ENCODE peak calls at places on chromosome 15, in six cellular contexts. One of them, this sample, is unnamed.

GRCh38 chr15:84666373-84666772 is 8.4 kb upstream of the NMB start:
- DNase-seq in pancreas: no peak
- DNase-seq in Peyer's patch: no peak
- DNase-seq in OCI-LY7: no peak
- DNase-seq in fibroblast of mammary gland: peak
- DNase-seq in hepatocyte: no peak
- DNase-seq in this sample: no peak

GRCh38 chr15:36691596-36691995 is 112.2 kb downstream of the CDIN1 start:
- DNase-seq in pancreas: no peak
- DNase-seq in Peyer's patch: no peak
- DNase-seq in OCI-LY7: no peak
- DNase-seq in fibroblast of mammary gland: no peak
- DNase-seq in hepatocyte: no peak
- DNase-seq in this sample: no peak

GRCh38 chr15:56320861-56321260 is 44.4 kb upstream of the TEX9 start:
- DNase-seq in pancreas: no peak
- DNase-seq in Peyer's patch: no peak
- DNase-seq in OCI-LY7: no peak
- DNase-seq in fibroblast of mammary gland: no peak
- DNase-seq in hepatocyte: no peak
- DNase-seq in this sample: no peak

GRCh38 chr15:95499397-95499796 is 831.1 kb upstream of the NR2F2 start:
- DNase-seq in pancreas: no peak
- DNase-seq in Peyer's patch: no peak
- DNase-seq in OCI-LY7: no peak
- DNase-seq in fibroblast of mammary gland: no peak
- DNase-seq in hepatocyte: no peak
- DNase-seq in this sample: no peak

GRCh38 chr15:98375513-98376360 is 272.6 kb upstream of the IGF1R start:
- DNase-seq in pancreas: no peak
- DNase-seq in Peyer's patch: no peak
- DNase-seq in OCI-LY7: no peak
- DNase-seq in fibroblast of mammary gland: no peak
- DNase-seq in hepatocyte: no peak
- DNase-seq in this sample: no peak

GRCh38 chr15:53414167-53414566 is 345.3 kb downstream of the WDR72 start:
- DNase-seq in pancreas: peak
- DNase-seq in Peyer's patch: no peak
- DNase-seq in OCI-LY7: no peak
- DNase-seq in fibroblast of mammary gland: no peak
- DNase-seq in hepatocyte: peak
- DNase-seq in this sample: no peak

GRCh38 chr15:33506781-33507180 is 196.0 kb downstream of the RYR3 start:
- DNase-seq in pancreas: no peak
- DNase-seq in Peyer's patch: no peak
- DNase-seq in OCI-LY7: no peak
- DNase-seq in fibroblast of mammary gland: peak
- DNase-seq in hepatocyte: no peak
- DNase-seq in this sample: no peak

GRCh38 chr15:34043391-34043790 is 4.4 kb upstream of the AVEN start:
- DNase-seq in pancreas: no peak
- DNase-seq in Peyer's patch: no peak
- DNase-seq in OCI-LY7: no peak
- DNase-seq in fibroblast of mammary gland: no peak
- DNase-seq in hepatocyte: no peak
- DNase-seq in this sample: no peak

GRCh38 chr15:57541805-57542504 is 49.7 kb upstream of the MYZAP start:
- DNase-seq in pancreas: no peak
- DNase-seq in Peyer's patch: peak
- DNase-seq in OCI-LY7: peak
- DNase-seq in fibroblast of mammary gland: peak
- DNase-seq in hepatocyte: peak
- DNase-seq in this sample: peak

GRCh38 chr15:87387681-87388240 is 868.8 kb downstream of the NTRK3 start:
- DNase-seq in pancreas: no peak
- DNase-seq in Peyer's patch: no peak
- DNase-seq in OCI-LY7: no peak
- DNase-seq in fibroblast of mammary gland: no peak
- DNase-seq in hepatocyte: no peak
- DNase-seq in this sample: peak

GRCh38 chr15:39444729-39445470 is 136.0 kb upstream of the THBS1 start:
- DNase-seq in pancreas: no peak
- DNase-seq in Peyer's patch: no peak
- DNase-seq in OCI-LY7: no peak
- DNase-seq in fibroblast of mammary gland: no peak
- DNase-seq in hepatocyte: no peak
- DNase-seq in this sample: no peak

GRCh38 chr15:78061963-78062427 is 15.5 kb downstream of the TBC1D2B start:
- DNase-seq in pancreas: no peak
- DNase-seq in Peyer's patch: no peak
- DNase-seq in OCI-LY7: peak
- DNase-seq in fibroblast of mammary gland: peak
- DNase-seq in hepatocyte: peak
- DNase-seq in this sample: peak

GRCh38 chr15:75356539-75356938 is 9.7 kb downstream of the NEIL1 start:
- DNase-seq in pancreas: no peak
- DNase-seq in Peyer's patch: no peak
- DNase-seq in OCI-LY7: no peak
- DNase-seq in fibroblast of mammary gland: no peak
- DNase-seq in hepatocyte: no peak
- DNase-seq in this sample: no peak

GRCh38 chr15:73972984-73973682 is 19.0 kb downstream of the STOML1 start:
- DNase-seq in pancreas: peak
- DNase-seq in Peyer's patch: peak
- DNase-seq in OCI-LY7: peak
- DNase-seq in fibroblast of mammary gland: peak
- DNase-seq in hepatocyte: peak
- DNase-seq in this sample: peak
- H3K4me3 ChIP-seq in pancreas: peak
- H3K4me3 ChIP-seq in Peyer's patch: no peak
- H3K4me3 ChIP-seq in OCI-LY7: no peak
- H3K4me3 ChIP-seq in fibroblast of mammary gland: peak
- H3K4me3 ChIP-seq in hepatocyte: no peak
- H3K4me3 ChIP-seq in this sample: no peak

GRCh38 chr15:70260096-70260495 is 162.4 kb upstream of the TLE3 start:
- DNase-seq in pancreas: peak
- DNase-seq in Peyer's patch: no peak
- DNase-seq in OCI-LY7: peak
- DNase-seq in fibroblast of mammary gland: no peak
- DNase-seq in hepatocyte: no peak
- DNase-seq in this sample: no peak
- TF ChIP-seq CTCF in pancreas: no peak
- TF ChIP-seq CTCF in Peyer's patch: no peak
- TF ChIP-seq CTCF in OCI-LY7: peak
- TF ChIP-seq CTCF in fibroblast of mammary gland: no peak
- TF ChIP-seq CTCF in hepatocyte: no peak
- TF ChIP-seq CTCF in this sample: no peak

DNA sequence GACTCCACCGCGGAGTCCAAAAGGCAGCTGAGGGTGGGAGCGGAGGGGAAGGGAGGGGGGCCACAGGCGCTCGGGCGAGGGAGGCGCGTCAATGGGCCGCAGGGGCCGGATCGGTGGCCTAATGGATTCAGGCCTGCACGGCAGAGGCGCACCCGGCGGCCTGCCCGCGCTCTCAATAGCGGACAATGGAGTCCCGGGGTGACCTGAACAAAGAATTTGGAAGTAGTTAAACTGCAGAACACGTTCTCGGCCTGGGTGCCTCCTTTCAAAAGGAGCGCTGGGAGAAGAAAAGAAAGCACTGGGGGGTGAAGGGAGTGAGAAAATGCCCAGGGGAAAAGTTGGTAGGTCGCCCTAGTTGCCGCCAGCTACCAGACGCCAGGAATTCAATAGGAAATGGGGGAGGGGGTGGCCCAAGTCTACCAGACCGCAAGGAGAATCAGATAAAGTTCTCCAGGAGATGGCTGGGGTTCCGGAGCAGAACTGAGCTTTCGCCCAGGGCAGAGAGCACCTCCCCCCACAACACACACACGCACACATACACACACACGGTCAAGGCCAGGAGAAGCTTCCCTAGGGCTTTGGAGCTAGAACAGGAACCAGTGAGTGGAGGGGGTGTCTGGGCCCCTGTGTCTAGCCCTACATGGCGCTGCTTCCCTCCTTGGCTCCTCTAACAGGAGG is 25.8 kb upstream of the POLG start:
- DNase-seq in pancreas: no peak
- DNase-seq in Peyer's patch: no peak
- DNase-seq in OCI-LY7: no peak
- DNase-seq in fibroblast of mammary gland: no peak
- DNase-seq in hepatocyte: no peak
- DNase-seq in this sample: no peak
- H3K4me3 ChIP-seq in pancreas: no peak
- H3K4me3 ChIP-seq in Peyer's patch: no peak
- H3K4me3 ChIP-seq in OCI-LY7: no peak
- H3K4me3 ChIP-seq in fibroblast of mammary gland: no peak
- H3K4me3 ChIP-seq in hepatocyte: no peak
- H3K4me3 ChIP-seq in this sample: no peak

GRCh38 chr15:90294159-90294558 is 28.7 kb downstream of the NGRN start:
- DNase-seq in pancreas: peak
- DNase-seq in Peyer's patch: no peak
- DNase-seq in OCI-LY7: no peak
- DNase-seq in fibroblast of mammary gland: no peak
- DNase-seq in hepatocyte: no peak
- DNase-seq in this sample: no peak

GRCh38 chr15:90291679-90292356 is 26.3 kb downstream of the NGRN start:
- DNase-seq in pancreas: no peak
- DNase-seq in Peyer's patch: no peak
- DNase-seq in OCI-LY7: peak
- DNase-seq in fibroblast of mammary gland: peak
- DNase-seq in hepatocyte: no peak
- DNase-seq in this sample: no peak

GRCh38 chr15:90295270-90295648 is 29.8 kb downstream of the NGRN start:
- DNase-seq in pancreas: peak
- DNase-seq in Peyer's patch: no peak
- DNase-seq in OCI-LY7: no peak
- DNase-seq in fibroblast of mammary gland: no peak
- DNase-seq in hepatocyte: no peak
- DNase-seq in this sample: no peak

GRCh38 chr15:90296996-90297395 is 31.5 kb downstream of the NGRN start:
- DNase-seq in pancreas: no peak
- DNase-seq in Peyer's patch: no peak
- DNase-seq in OCI-LY7: no peak
- DNase-seq in fibroblast of mammary gland: no peak
- DNase-seq in hepatocyte: no peak
- DNase-seq in this sample: no peak

DNA sequence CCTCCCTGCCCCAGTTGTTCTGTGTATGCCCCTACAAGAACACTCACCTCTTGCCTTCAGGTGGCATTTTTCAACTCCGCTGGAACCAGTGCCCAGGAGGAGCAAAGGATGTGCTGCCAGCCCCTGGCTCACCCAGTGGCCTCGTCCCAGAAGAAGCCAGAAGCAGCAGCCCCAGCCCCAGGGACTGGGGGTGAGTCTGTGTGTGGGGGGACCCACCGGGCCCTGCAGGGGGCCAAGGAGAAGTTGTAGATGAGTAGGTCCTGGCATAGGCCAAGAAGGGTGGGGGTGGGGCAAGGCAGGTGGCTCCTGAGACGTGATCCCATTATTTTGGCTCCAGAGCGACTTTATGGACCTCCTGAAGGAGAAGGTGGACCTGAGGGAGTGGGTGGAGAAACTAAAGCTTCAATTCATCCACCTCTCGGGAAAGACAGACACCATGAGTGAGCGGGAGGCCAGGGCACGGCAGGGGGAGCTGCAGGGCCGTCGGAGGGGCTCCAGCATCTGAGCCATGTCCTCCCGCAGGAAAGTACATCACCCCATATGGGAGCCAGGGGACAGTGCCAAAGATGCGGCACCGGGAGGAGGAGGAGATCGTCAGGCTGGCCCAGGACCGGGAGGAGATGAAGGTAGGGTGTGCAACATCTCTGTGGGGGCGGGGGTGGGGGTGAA is 29.3 kb downstream of the NGRN start:
- DNase-seq in pancreas: peak
- DNase-seq in Peyer's patch: no peak
- DNase-seq in OCI-LY7: no peak
- DNase-seq in fibroblast of mammary gland: no peak
- DNase-seq in hepatocyte: no peak
- DNase-seq in this sample: no peak
- TF ChIP-seq CTCF in pancreas: no peak
- TF ChIP-seq CTCF in Peyer's patch: no peak
- TF ChIP-seq CTCF in OCI-LY7: no peak
- TF ChIP-seq CTCF in fibroblast of mammary gland: no peak
- TF ChIP-seq CTCF in hepatocyte: no peak
- TF ChIP-seq CTCF in this sample: no peak

GRCh38 chr15:70142072-70142321 is 44.3 kb upstream of the TLE3 start:
- DNase-seq in pancreas: no peak
- DNase-seq in Peyer's patch: no peak
- DNase-seq in OCI-LY7: no peak
- DNase-seq in fibroblast of mammary gland: peak
- DNase-seq in hepatocyte: no peak
- DNase-seq in this sample: no peak
- H3K4me3 ChIP-seq in pancreas: no peak
- H3K4me3 ChIP-seq in Peyer's patch: no peak
- H3K4me3 ChIP-seq in OCI-LY7: no peak
- H3K4me3 ChIP-seq in fibroblast of mammary gland: no peak
- H3K4me3 ChIP-seq in hepatocyte: no peak
- H3K4me3 ChIP-seq in this sample: no peak

DNA sequence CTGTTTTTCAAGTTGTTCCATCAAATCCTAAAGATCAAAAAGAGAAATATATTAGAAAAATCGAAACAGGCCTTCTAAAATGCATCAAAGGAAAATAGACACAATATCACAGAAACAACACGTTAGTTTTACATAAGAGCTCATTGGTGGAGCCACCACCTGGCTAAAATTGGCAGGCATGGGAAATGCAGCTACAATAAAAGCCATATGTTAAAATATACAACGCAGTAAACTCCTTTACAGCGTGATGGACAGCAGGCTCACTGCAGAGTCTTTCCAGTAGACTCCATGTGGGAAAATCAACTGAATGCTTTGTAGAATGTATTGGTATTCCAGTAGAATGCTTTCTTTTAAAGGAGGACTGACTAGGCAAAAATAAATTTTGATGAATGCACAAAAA is 40.9 kb upstream of the MYO5C start:
- DNase-seq in pancreas: no peak
- DNase-seq in Peyer's patch: no peak
- DNase-seq in OCI-LY7: peak
- DNase-seq in fibroblast of mammary gland: no peak
- DNase-seq in hepatocyte: no peak
- DNase-seq in this sample: no peak
- TF ChIP-seq CTCF in pancreas: no peak
- TF ChIP-seq CTCF in Peyer's patch: peak
- TF ChIP-seq CTCF in OCI-LY7: peak
- TF ChIP-seq CTCF in fibroblast of mammary gland: no peak
- TF ChIP-seq CTCF in hepatocyte: peak
- TF ChIP-seq CTCF in this sample: no peak

This sample was measured in astrocyte of the spinal cord.